ENCODE peak calls at places on chromosomes 7 and 10, in ten cellular contexts. B is HCT116, H is Peyer's patch, D is K562, Z is psoas muscle, S is heart right ventricle, L is transverse colon, K is SK-N-SH, J is RWPE2, X is esophagus squamous epithelium. U is an unnamed sample.
A peak's percentile ranks its signal among the peaks of the same experiment; 100 is the strongest.

GRCh38 chr7:44415510-44415909 is 74.9 kb downstream of the NUDCD3 start:
- DNase-seq in B (no peak), H (no peak), D (no peak), Z (no peak), S (no peak), L (no peak), K (no peak), J (no peak), X (no peak), U (no peak)

GRCh38 chr7:151351027-151351426 is 9.4 kb downstream of the NUB1 start:
- DNase-seq in B (no peak), H (peak; percentile 47), D (peak; percentile 59), Z (no peak), S (no peak), L (peak; percentile 26), K (peak; percentile 48), J (no peak), X (no peak), U (peak; percentile 62)

GRCh38 chr10:11757820-11758463 is 15.8 kb downstream of the ECHDC3 start:
- DNase-seq in B (peak; percentile 66), H (peak; percentile 89), D (peak; percentile 89), Z (peak; percentile 86), S (peak; percentile 86), L (peak; percentile 89), K (peak; percentile 86), J (no peak), X (peak; percentile 42), U (peak; percentile 84)

GRCh38 chr7:147432068-147432467 is 1158.5 kb upstream of the C7orf33 start:
- DNase-seq in B (no peak), H (no peak), D (no peak), Z (no peak), S (no peak), L (no peak), K (peak; percentile 61), J (no peak), X (no peak), U (peak; percentile 39)

GRCh38 chr7:35430547-35431153 is 176.8 kb upstream of the TBX20 start:
- DNase-seq in B (peak; percentile 45), H (no peak), D (peak; percentile 56), Z (no peak), S (no peak), L (no peak), K (no peak), J (no peak), X (no peak), U (peak; percentile 52)

GRCh38 chr7:23471090-23471859 is 984 bp upstream of the IGF2BP3 start:
- DNase-seq in B (peak; percentile 72), H (no peak), D (peak; percentile 95), Z (no peak), S (peak; percentile 17), L (peak; percentile 21), K (peak; percentile 93), J (peak; percentile 88), X (no peak), U (peak; percentile 94)

GRCh38 chr10:103696411-103697145 is 158.8 kb downstream of the SH3PXD2A start:
- DNase-seq in B (peak; percentile 83), H (peak; percentile 41), D (peak; percentile 90), Z (peak; percentile 78), S (peak; percentile 58), L (peak; percentile 67), K (peak; percentile 46), J (peak; percentile 91), X (no peak), U (peak; percentile 70)

GRCh38 chr10:77873558-77874380 is 52.8 kb downstream of the DLG5 start:
- DNase-seq in B (peak; percentile 73), H (peak; percentile 72), D (peak; percentile 44), Z (peak; percentile 67), S (no peak), L (peak; percentile 55), K (no peak), J (peak; percentile 93), X (no peak), U (no peak)

GRCh38 chr10:47412869-47413268 is 28.8 kb upstream of the ZNF488 start:
- DNase-seq in B (no peak), H (no peak), D (no peak), Z (no peak), S (no peak), L (no peak), K (no peak), J (no peak), X (no peak), U (no peak)

GRCh38 chr10:44993922-44994751 is 6.6 kb upstream of the ZNF22 start:
- DNase-seq in B (no peak), H (no peak), D (no peak), Z (no peak), S (no peak), L (no peak), K (no peak), J (no peak), X (no peak), U (no peak)

GRCh38 chr10:101816913-101817541 is 1.2 kb downstream of the OGA start:
- DNase-seq in B (no peak), H (no peak), D (no peak), Z (no peak), S (no peak), L (no peak), K (no peak), J (no peak), X (no peak), U (no peak)

DNA sequence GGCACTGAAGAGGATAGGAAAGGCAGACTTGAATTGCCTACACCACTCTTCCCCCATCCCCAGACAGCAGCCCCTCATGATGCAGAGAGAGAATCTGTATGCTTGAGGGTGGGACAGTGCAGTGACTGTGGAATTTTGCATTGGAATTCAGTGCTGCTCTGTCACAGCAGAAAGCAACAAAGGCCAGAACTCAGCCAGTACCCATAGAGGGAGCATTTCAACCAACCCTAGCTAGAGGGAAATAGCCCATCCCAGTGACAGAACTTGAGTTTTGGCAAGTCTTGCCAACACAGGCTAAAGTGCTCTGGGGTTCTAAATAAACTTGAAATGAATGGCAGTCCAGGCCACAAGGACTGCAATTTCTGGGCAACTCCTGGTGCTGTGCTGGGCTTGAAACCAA is 80.4 kb downstream of the TES start:
- DNase-seq in B (no peak), H (no peak), D (no peak), Z (no peak), S (no peak), L (no peak), K (no peak), J (no peak), X (no peak), U (no peak)
- TF ChIP-seq CTCF in B (peak; percentile 17), H (no peak), D (no peak), Z (no peak), S (peak; percentile 20), L (no peak), K (no peak), J (no peak), X (no peak), U (no peak)

DNA sequence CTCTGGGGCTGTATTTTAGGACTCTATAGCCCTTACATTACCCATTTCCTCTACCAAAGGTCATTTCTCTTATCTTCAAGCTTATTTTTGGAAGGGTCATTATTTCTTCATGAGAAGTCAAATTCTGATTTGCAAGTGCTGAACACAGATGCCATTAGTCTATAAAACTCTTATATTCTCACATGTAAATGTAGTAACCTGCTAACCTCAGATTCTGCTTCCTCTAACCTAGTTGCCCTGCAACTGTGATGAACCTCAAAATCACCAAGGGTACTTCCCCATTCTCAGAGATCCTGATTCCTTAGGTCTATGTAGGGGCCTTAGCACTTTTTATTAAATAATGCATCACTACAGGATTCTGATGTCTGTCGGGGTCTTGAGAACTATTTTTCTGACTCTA is 6.3 kb downstream of the FAS start:
- DNase-seq in B (no peak), H (no peak), D (no peak), Z (no peak), S (no peak), L (no peak), K (no peak), J (no peak), X (no peak), U (no peak)
- H3K4me1 ChIP-seq in B (peaks cover 15% of the 10 kb centered on the region), H (no peaks in the 10 kb centered on the region), D (no peaks in the 10 kb centered on the region), Z (peaks cover 7% of the 10 kb centered on the region), S (peaks cover 71% of the 10 kb centered on the region), L (peaks cover 54% of the 10 kb centered on the region), K (peaks cover 3% of the 10 kb centered on the region), J (peaks cover 23% of the 10 kb centered on the region), X (peaks cover 100% of the 10 kb centered on the region), U (no peaks in the 10 kb centered on the region)

GRCh38 chr7:45893374-45893995 is 5.2 kb downstream of the IGFBP1 start:
- DNase-seq in B (no peak), H (no peak), D (no peak), Z (no peak), S (no peak), L (no peak), K (no peak), J (no peak), X (no peak), U (no peak)

GRCh38 chr7:45890125-45890901 is 2.0 kb downstream of the IGFBP1 start:
- DNase-seq in B (no peak), H (no peak), D (no peak), Z (no peak), S (no peak), L (no peak), K (no peak), J (no peak), X (no peak), U (no peak)

GRCh38 chr7:45892407-45893035 is 4.2 kb downstream of the IGFBP1 start:
- DNase-seq in B (no peak), H (no peak), D (no peak), Z (no peak), S (no peak), L (no peak), K (no peak), J (no peak), X (no peak), U (no peak)

GRCh38 chr7:45890902-45891461 is 2.7 kb downstream of the IGFBP1 start:
- DNase-seq in B (peak; percentile 22), H (no peak), D (peak; percentile 37), Z (no peak), S (no peak), L (no peak), K (peak; percentile 58), J (no peak), X (no peak), U (no peak)

GRCh38 chr7:45891462-45892402 is 3.4 kb downstream of the IGFBP1 start:
- DNase-seq in B (no peak), H (no peak), D (no peak), Z (no peak), S (no peak), L (no peak), K (no peak), J (no peak), X (no peak), U (no peak)
- TF ChIP-seq CTCF in B (no peak), H (no peak), D (no peak), Z (no peak), S (no peak), L (no peak), K (no peak), J (peak; percentile 68), X (no peak), U (no peak)

DNA sequence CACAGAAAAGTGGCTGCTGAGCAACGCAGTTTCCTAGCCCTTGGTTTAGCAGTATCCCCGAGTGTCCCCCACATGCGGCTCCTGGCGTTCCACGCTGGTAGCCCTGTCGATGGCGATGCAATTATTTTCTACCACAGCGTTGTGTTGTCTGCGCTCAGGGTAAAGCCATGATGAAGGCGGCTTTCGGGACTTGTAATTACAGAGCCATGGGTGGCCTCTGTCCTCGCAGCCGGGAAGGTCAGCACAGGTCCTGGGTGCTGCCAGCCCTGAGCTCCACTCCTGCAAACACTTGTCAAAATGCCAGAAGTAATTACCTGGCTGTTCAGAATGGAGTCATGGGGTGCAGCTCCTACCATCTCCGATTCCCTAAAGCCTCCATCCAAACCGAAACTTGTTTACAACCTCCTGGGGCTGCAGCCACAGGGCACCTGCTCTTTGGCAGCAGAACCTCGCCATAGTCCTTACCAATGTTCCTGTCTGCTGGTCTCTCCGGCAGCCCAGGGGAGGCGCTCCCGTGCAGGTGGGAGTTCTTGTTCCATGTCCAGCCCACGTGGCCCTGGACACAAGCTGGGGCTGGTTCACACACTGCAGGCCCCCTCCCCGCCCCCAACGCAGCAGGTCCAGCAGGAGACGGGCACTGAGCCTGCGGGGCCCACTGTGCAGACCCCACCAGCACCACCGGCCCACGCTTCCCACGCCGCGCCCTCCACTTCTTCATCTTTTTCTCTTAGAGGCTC is 512.6 kb downstream of the PTPRN2 start:
- DNase-seq in B (no peak), H (no peak), D (peak; percentile 12), Z (no peak), S (no peak), L (no peak), K (peak; percentile 36), J (peak; percentile 38), X (no peak), U (no peak)
- H3K4me1 ChIP-seq in B (no peaks in the 10 kb centered on the region), H (no peaks in the 10 kb centered on the region), D (no peaks in the 10 kb centered on the region), Z (no peaks in the 10 kb centered on the region), S (no peaks in the 10 kb centered on the region), L (no peaks in the 10 kb centered on the region), K (no peaks in the 10 kb centered on the region), J (no peaks in the 10 kb centered on the region), X (no peaks in the 10 kb centered on the region), U (no peaks in the 10 kb centered on the region)

U was measured in BE2C.